ENCODE peak calls at places on chromosomes 12 and 14, in eight cellular contexts. Y is stomach, L is endodermal cell, J is HCT116, H is colonic mucosa, E is thoracic aorta, X is ovary, K is tibial artery. W is an unnamed sample.

GRCh38 chr12:94988471-94988870 is 15.0 kb downstream of the NDUFA12 start:
- DNase-seq in Y (no peak), L (peak), J (no peak), H (no peak), E (no peak), X (no peak), K (no peak), W (no peak)

GRCh38 chr14:55807059-55807499 is 227.1 kb downstream of the KTN1 start:
- DNase-seq in Y (peak), L (no peak), J (peak), H (peak), E (peak), X (peak), K (peak), W (peak)

GRCh38 chr12:42299392-42300308 is 26.2 kb downstream of the ZCRB1 start:
- DNase-seq in Y (no peak), L (no peak), J (no peak), H (no peak), E (no peak), X (no peak), K (no peak), W (no peak)

GRCh38 chr12:104360988-104361707 is 57.6 kb downstream of the EID3 start:
- DNase-seq in Y (no peak), L (no peak), J (no peak), H (no peak), E (no peak), X (no peak), K (no peak), W (no peak)

GRCh38 chr14:32896979-32897723 is 41.5 kb upstream of the NPAS3 start:
- DNase-seq in Y (no peak), L (no peak), J (no peak), H (no peak), E (no peak), X (no peak), K (no peak), W (peak)

GRCh38 chr12:17076335-17076734 is 470.4 kb upstream of the LMO3 start:
- DNase-seq in Y (no peak), L (no peak), J (no peak), H (no peak), E (no peak), X (no peak), K (no peak), W (no peak)

GRCh38 chr14:64465208-64465821 is at the start of gene AKAP5:
- DNase-seq in Y (peak), L (peak), J (no peak), H (peak), E (no peak), X (peak), K (peak), W (no peak)

GRCh38 chr14:53929871-53930685 is 26.5 kb downstream of the BMP4 start:
- DNase-seq in Y (no peak), L (peak), J (peak), H (peak), E (no peak), X (peak), K (no peak), W (no peak)

GRCh38 chr12:124032265-124032886 is 59.4 kb downstream of the ZNF664 start:
- DNase-seq in Y (peak), L (peak), J (peak), H (peak), E (no peak), X (peak), K (peak), W (peak)

GRCh38 chr12:105418232-105418631 is 87.7 kb downstream of the C12orf75 start:
- DNase-seq in Y (no peak), L (peak), J (no peak), H (no peak), E (no peak), X (no peak), K (no peak), W (peak)

GRCh38 chr12:51379571-51379970 is 11.6 kb downstream of the GALNT6 start:
- DNase-seq in Y (no peak), L (no peak), J (no peak), H (no peak), E (no peak), X (no peak), K (no peak), W (no peak)

GRCh38 chr12:51374346-51374745 is 16.9 kb downstream of the GALNT6 start:
- DNase-seq in Y (no peak), L (no peak), J (no peak), H (no peak), E (no peak), X (no peak), K (no peak), W (no peak)

GRCh38 chr12:51374856-51375255 is 16.4 kb downstream of the GALNT6 start:
- DNase-seq in Y (no peak), L (no peak), J (no peak), H (no peak), E (no peak), X (no peak), K (no peak), W (no peak)

GRCh38 chr12:51378749-51379148 is 12.5 kb downstream of the GALNT6 start:
- DNase-seq in Y (no peak), L (no peak), J (no peak), H (no peak), E (no peak), X (no peak), K (no peak), W (no peak)

GRCh38 chr12:51377099-51377984 is 13.9 kb downstream of the GALNT6 start:
- DNase-seq in Y (no peak), L (no peak), J (no peak), H (no peak), E (no peak), X (no peak), K (no peak), W (no peak)
- TF ChIP-seq CTCF in Y (no peak), L (peak), J (peak), H (no peak), E (no peak), X (no peak), K (no peak), W (no peak)

DNA sequence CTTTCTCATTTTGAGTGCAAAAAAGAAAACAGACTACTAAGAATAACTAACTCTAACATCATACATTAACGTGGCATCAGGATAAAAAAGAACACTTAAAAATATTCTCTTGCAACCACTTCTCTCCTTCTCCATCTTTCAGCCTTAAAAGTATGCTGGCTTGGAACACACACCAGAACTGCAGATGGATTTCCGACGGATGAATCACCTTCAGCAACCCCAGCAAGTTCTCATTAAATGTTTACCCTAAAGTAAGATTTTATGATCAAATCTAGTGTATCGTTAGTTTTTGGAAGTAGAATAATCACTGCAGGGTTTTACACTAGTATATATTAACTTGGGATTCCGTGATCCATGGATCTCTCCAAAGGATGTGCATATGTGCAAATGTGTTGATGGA is 1.2 kb downstream of the NEK9 start:
- DNase-seq in Y (no peak), L (no peak), J (no peak), H (no peak), E (no peak), X (no peak), K (no peak), W (no peak)
- H3K4me3 ChIP-seq in Y (peak), L (peak), J (peak), H (no peak), E (peak), X (peak), K (peak), W (peak)

DNA sequence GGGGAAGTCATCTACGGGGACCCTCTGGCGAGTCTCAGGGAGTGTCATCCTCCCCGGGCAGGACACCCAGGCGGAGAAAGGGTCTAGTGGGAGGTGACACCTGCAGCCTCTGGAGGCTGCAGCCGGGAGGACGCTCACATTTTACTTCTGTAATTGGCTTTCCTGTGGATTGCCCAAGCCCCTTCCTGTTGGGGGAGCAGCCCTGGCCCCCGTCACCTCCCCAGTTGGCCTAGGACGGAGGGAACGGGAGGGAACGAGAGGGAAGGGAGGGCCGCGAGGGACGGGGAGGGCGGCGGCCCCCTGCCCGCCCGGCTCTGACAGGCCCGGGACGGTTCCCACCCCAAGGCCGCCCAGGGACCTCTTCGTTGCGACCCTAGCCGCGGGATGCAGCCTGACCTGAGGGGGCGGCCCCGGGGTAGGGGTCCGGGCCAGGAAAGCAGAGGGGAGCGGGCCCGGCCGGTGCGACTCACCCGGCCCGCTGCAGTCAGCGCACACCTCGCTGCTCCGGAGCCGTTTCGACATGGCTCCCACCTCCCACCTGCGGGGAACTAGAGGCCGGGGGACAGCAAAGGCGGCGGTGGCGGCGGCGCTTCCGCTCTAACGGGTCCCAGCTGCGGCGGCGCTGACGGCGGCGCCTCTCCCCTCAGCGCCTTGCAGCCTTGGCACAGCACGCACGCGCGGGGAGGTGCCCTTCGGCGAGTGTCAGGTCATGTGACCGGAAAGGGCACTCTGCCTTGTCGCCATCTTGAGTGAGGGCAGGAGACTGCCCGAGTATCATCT is at the start of gene GIT2:
- DNase-seq in Y (peak), L (peak), J (peak), H (peak), E (peak), X (peak), K (peak), W (peak)
- TF ChIP-seq CTCF in Y (no peak), L (peak), J (no peak), H (no peak), E (no peak), X (no peak), K (no peak), W (no peak)

GRCh38 chr12:63846249-63846967 is 1.9 kb downstream of the SRGAP1 start:
- DNase-seq in Y (no peak), L (peak), J (no peak), H (no peak), E (no peak), X (no peak), K (no peak), W (no peak)

GRCh38 chr12:63843613-63844390 is 698 bp upstream of the SRGAP1 start:
- DNase-seq in Y (peak), L (peak), J (peak), H (peak), E (peak), X (peak), K (peak), W (peak)

GRCh38 chr12:63844391-63845341 is at the start of gene SRGAP1:
- DNase-seq in Y (peak), L (peak), J (no peak), H (peak), E (peak), X (peak), K (peak), W (no peak)

GRCh38 chr12:63848450-63848849 is 4.0 kb downstream of the SRGAP1 start:
- DNase-seq in Y (no peak), L (no peak), J (no peak), H (no peak), E (no peak), X (no peak), K (no peak), W (no peak)

DNA sequence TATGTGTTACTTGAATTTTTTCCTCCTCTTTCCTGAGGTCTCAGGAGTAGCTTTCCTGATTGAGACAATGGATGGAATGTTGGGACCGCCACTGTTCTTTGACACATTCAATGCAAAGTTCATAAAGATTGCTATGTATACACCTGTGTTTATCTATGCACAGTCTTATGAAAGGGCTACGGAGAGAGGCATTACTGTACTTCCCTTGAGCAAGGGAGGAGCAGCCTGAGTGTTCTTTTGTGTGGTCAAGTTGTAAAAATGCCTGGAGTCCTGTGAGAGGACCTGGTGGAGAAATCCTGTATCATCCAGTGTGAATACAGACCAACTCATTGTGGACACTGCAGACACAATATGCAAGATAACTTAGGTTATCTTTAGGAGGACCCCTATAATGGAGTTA is 1.2 kb downstream of the SRGAP1 start:
- DNase-seq in Y (no peak), L (peak), J (no peak), H (peak), E (no peak), X (no peak), K (no peak), W (no peak)
- H3K4me3 ChIP-seq in Y (peak), L (peak), J (peak), H (peak), E (peak), X (peak), K (peak), W (peak)

GRCh38 chr14:90464481-90464880 is 67.7 kb downstream of the CALM1 start:
- DNase-seq in Y (no peak), L (no peak), J (no peak), H (no peak), E (no peak), X (no peak), K (no peak), W (no peak)

GRCh38 chr14:90472632-90473031 is 75.8 kb downstream of the CALM1 start:
- DNase-seq in Y (no peak), L (no peak), J (no peak), H (no peak), E (no peak), X (no peak), K (no peak), W (no peak)

DNA sequence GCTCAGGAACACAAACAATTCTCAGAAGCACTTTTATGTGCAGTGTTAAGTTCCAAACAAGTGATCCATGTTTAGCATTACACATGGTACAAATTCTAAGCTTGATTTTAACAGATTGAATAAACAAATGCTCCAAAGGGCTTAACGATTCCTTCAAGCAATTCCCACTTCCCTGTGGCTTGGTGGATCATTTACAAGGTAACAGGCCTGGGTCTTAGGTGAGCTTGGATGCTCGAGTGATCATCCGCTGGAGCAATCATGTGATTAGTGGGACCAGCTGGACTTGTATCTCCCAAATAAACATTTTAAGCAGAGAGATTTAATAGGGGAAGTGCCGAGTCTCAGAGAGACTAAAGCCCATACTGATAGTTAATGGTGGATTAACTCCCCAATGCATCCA is 70.7 kb downstream of the CALM1 start:
- DNase-seq in Y (no peak), L (no peak), J (no peak), H (no peak), E (no peak), X (no peak), K (no peak), W (no peak)
- TF ChIP-seq CTCF in Y (no peak), L (no peak), J (no peak), H (no peak), E (no peak), X (no peak), K (no peak), W (no peak)

GRCh38 chr12:75291014-75291413 is 39.1 kb downstream of the CAPS2 start:
- DNase-seq in Y (no peak), L (no peak), J (no peak), H (no peak), E (no peak), X (no peak), K (no peak), W (no peak)

GRCh38 chr12:75289678-75290200 is 40.4 kb downstream of the CAPS2 start:
- DNase-seq in Y (no peak), L (no peak), J (peak), H (no peak), E (no peak), X (no peak), K (no peak), W (peak)

GRCh38 chr12:75294797-75295196 is 35.3 kb downstream of the CAPS2 start:
- DNase-seq in Y (no peak), L (no peak), J (no peak), H (no peak), E (no peak), X (no peak), K (no peak), W (no peak)

DNA sequence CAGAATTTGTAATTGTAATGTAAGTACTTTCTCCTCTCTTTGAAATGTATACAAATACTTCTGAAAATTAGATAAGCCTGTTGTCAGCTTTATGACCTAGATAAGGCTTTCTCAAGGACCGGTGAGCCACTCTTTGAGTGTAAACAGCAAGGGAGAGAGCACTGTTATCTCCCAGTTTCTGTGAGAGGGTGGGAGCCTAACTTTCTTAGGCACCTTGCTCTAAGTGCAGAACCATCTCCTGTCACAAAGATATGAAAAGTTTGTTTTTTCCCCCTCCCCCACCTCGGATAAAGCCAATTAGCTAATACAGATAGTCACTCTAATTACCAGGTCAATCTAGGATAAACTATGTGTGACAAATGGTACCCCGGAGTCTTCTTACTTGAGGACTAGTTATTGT is 35.8 kb downstream of the CAPS2 start:
- DNase-seq in Y (no peak), L (no peak), J (no peak), H (no peak), E (no peak), X (no peak), K (no peak), W (no peak)
- H3K4me3 ChIP-seq in Y (no peak), L (no peak), J (no peak), H (no peak), E (no peak), X (no peak), K (no peak), W (no peak)

GRCh38 chr12:79765157-79765556 is 74.4 kb upstream of the PAWR start:
- DNase-seq in Y (no peak), L (no peak), J (no peak), H (no peak), E (no peak), X (no peak), K (no peak), W (no peak)

GRCh38 chr12:79766705-79767464 is 76.1 kb upstream of the PAWR start:
- DNase-seq in Y (no peak), L (no peak), J (no peak), H (no peak), E (no peak), X (no peak), K (no peak), W (no peak)

GRCh38 chr12:79769189-79769859 is 78.6 kb upstream of the PAWR start:
- DNase-seq in Y (no peak), L (no peak), J (no peak), H (no peak), E (no peak), X (no peak), K (no peak), W (no peak)

GRCh38 chr12:79773896-79774295 is 83.1 kb upstream of the PAWR start:
- DNase-seq in Y (no peak), L (no peak), J (no peak), H (no peak), E (no peak), X (no peak), K (no peak), W (no peak)

GRCh38 chr12:79769860-79770485 is 79.2 kb upstream of the PAWR start:
- DNase-seq in Y (no peak), L (no peak), J (no peak), H (no peak), E (no peak), X (no peak), K (no peak), W (no peak)
- TF ChIP-seq CTCF in Y (no peak), L (no peak), J (no peak), H (no peak), E (no peak), X (no peak), K (no peak), W (no peak)

GRCh38 chr14:67268456-67269115 is 27.4 kb downstream of the PALS1 start:
- DNase-seq in Y (no peak), L (peak), J (no peak), H (no peak), E (no peak), X (no peak), K (no peak), W (no peak)

GRCh38 chr14:67269338-67270060 is 28.3 kb downstream of the PALS1 start:
- DNase-seq in Y (no peak), L (no peak), J (no peak), H (no peak), E (no peak), X (peak), K (no peak), W (peak)

GRCh38 chr14:67265131-67265530 is 23.9 kb downstream of the PALS1 start:
- DNase-seq in Y (no peak), L (no peak), J (no peak), H (no peak), E (no peak), X (no peak), K (no peak), W (no peak)

GRCh38 chr14:67270354-67270753 is 29.1 kb downstream of the PALS1 start:
- DNase-seq in Y (no peak), L (no peak), J (no peak), H (no peak), E (no peak), X (no peak), K (no peak), W (no peak)

DNA sequence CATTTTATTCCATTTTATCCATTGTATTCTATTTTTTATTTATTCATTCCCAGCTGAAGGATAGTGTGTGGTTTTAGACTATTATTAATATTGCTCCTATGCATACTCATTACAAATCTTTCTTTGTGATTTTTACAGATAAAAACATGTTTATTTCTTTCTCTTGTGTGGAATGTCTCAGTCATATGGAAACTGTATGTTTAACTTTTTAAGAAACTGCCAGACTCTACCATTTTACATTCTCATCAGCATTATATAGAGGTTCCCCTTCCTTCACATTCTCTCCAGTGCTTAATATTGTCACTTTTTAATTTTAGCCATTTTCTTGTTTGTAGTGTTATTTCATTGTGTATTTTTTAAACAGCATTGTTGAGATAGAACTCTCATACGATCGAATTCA is 26.7 kb downstream of the PALS1 start:
- DNase-seq in Y (no peak), L (no peak), J (no peak), H (no peak), E (no peak), X (no peak), K (no peak), W (no peak)
- H3K4me3 ChIP-seq in Y (peak), L (peak), J (no peak), H (no peak), E (no peak), X (no peak), K (no peak), W (peak)